ENCODE peak calls at places on chromosomes 4 and X, in five cellular contexts. F is neuronal stem cell, B is mesenchymal stem cell, A is H9, W is H1. Z is an unnamed sample.

GRCh38 chr4:25503779-25504178 is 126.7 kb downstream of the ANAPC4 start:
- DNase-seq in F (no peak), A (no peak), B (no peak), W (no peak), Z (no peak)

GRCh38 chrX:66012094-66012534 is 27.8 kb downstream of the VSIG4 start:
- DNase-seq in F (no peak), A (no peak), B (no peak), W (no peak), Z (no peak)

GRCh38 chrX:109934434-109934833 is 68.5 kb upstream of the TMEM164 start:
- DNase-seq in B (peak; percentile 63), A (no peak), W (no peak), F (no peak), Z (no peak)

GRCh38 chr4:680931-681645 is 6.7 kb downstream of the MYL5 start:
- DNase-seq in W (peak; percentile 75), F (no peak), A (peak; percentile 77), B (peak; percentile 70), Z (peak; percentile 48)

GRCh38 chr4:86031927-86032326 is 327.9 kb downstream of the MAPK10 start:
- DNase-seq in F (no peak), B (no peak), A (no peak), W (no peak), Z (peak; percentile 11)

GRCh38 chr4:31045151-31045550 is 325.0 kb downstream of the PCDH7 start:
- DNase-seq in F (no peak), B (no peak), W (no peak), A (no peak), Z (no peak)

GRCh38 chr4:17517664-17518063 is 2.7 kb downstream of the CLRN2 start:
- DNase-seq in B (no peak), A (no peak), F (no peak), W (no peak), Z (no peak)

GRCh38 chr4:150999091-150999490 is 16.0 kb downstream of the LRBA start:
- DNase-seq in A (no peak), W (no peak), B (no peak), F (no peak), Z (no peak)

GRCh38 chrX:119870626-119871131 is 854 bp downstream of the RNF113A start:
- DNase-seq in A (no peak), F (no peak), W (no peak), B (peak; percentile 58), Z (peak; percentile 29)

GRCh38 chr4:40264995-40265909 is 68.4 kb downstream of the RHOH start:
- DNase-seq in B (peak; percentile 74), A (no peak), W (no peak), F (no peak), Z (peak; percentile 77)

GRCh38 chr4:78922207-78922606 is 17.0 kb downstream of the PAQR3 start:
- DNase-seq in W (no peak), F (no peak), A (no peak), B (peak; percentile 55), Z (no peak)

GRCh38 chr4:2689825-2690700 is 66.1 kb downstream of the TNIP2 start:
- DNase-seq in B (no peak), W (no peak), A (no peak), F (no peak), Z (no peak)

GRCh38 chr4:24730256-24731001 is 64.9 kb upstream of the SOD3 start:
- DNase-seq in F (no peak), B (no peak), A (no peak), W (peak; percentile 40), Z (no peak)

GRCh38 chr4:152937280-152937534 is 1.1 kb downstream of the FHDC1 start:
- DNase-seq in B (no peak), A (no peak), F (no peak), W (no peak), Z (no peak)

GRCh38 chr4:3184725-3185124 is 64.2 kb upstream of the MSANTD1 start:
- DNase-seq in B (no peak), W (no peak), F (no peak), A (no peak), Z (no peak)

GRCh38 chr4:56129431-56129861 is 180.7 kb downstream of the CEP135 start:
- DNase-seq in W (peak; percentile 72), B (no peak), F (no peak), A (peak; percentile 77), Z (peak; percentile 83)

GRCh38 chrX:72372735-72373134 is 67.0 kb upstream of the CITED1 start:
- DNase-seq in A (no peak), B (no peak), W (no peak), F (no peak), Z (no peak)

GRCh38 chr4:10983274-10983673 is 298.7 kb upstream of the CLNK start:
- DNase-seq in B (no peak), F (no peak), A (no peak), W (no peak), Z (no peak)

GRCh38 chrX:148441387-148441786 is 59.0 kb upstream of the AFF2 start:
- DNase-seq in W (peak; percentile 47), A (peak; percentile 72), F (no peak), B (no peak), Z (no peak)

GRCh38 chr4:147492761-147493160 is 11.9 kb downstream of the EDNRA start:
- DNase-seq in W (no peak), A (no peak), F (no peak), B (peak; percentile 94), Z (no peak)

GRCh38 chr4:47531241-47531953 is 46.3 kb downstream of the ATP10D start:
- DNase-seq in W (no peak), B (peak; percentile 83), A (no peak), F (peak; percentile 21), Z (peak; percentile 35)

GRCh38 chrX:85988353-85988752 is 59.0 kb downstream of the CHM start:
- DNase-seq in A (no peak), F (no peak), W (no peak), B (no peak), Z (no peak)

GRCh38 chr4:138540056-138540800 is 298.1 kb upstream of the SLC7A11 start:
- DNase-seq in W (no peak), F (no peak), A (no peak), B (peak; percentile 33), Z (no peak)

GRCh38 chr4:142331646-142332045 is 514.5 kb downstream of the INPP4B start:
- DNase-seq in F (no peak), B (peak; percentile 47), A (no peak), W (no peak), Z (no peak)

GRCh38 chr4:46656071-46656470 is 253.0 kb downstream of the COX7B2 start:
- DNase-seq in W (no peak), F (no peak), A (no peak), B (no peak), Z (no peak)

GRCh38 chr4:172270421-172270820 is 457.2 kb downstream of the GALNTL6 start:
- DNase-seq in B (no peak), F (no peak), W (no peak), A (no peak), Z (no peak)

GRCh38 chr4:139857021-139857420 is 191.4 kb downstream of the MGST2 start:
- DNase-seq in F (peak; percentile 72), W (no peak), A (no peak), B (peak; percentile 63), Z (no peak)

GRCh38 chrX:7146703-7147430 is 645 bp upstream of the STS start:
- DNase-seq in B (peak; percentile 19), A (peak; percentile 27), W (no peak), F (no peak), Z (peak; percentile 64)

GRCh38 chr4:112279882-112280315 is 5.8 kb downstream of the TIFA start:
- DNase-seq in A (no peak), B (no peak), W (no peak), F (no peak), Z (peak; percentile 46)

GRCh38 chrX:102966701-102967100 is 29.6 kb downstream of the RAB40AL start:
- DNase-seq in A (no peak), W (no peak), F (no peak), B (no peak), Z (no peak)

GRCh38 chr4:2480649-2481048 is 11.7 kb downstream of the RNF4 start:
- DNase-seq in B (no peak), W (no peak), A (no peak), F (no peak), Z (no peak)

GRCh38 chrX:96984538-96984937 is 100.8 kb downstream of the RPA4 start:
- DNase-seq in A (no peak), B (no peak), F (no peak), W (no peak), Z (no peak)

GRCh38 chr4:60648774-60649173 is 551.4 kb upstream of the ADGRL3 start:
- DNase-seq in W (no peak), F (no peak), B (no peak), A (no peak), Z (peak; percentile 63)

GRCh38 chrX:117973175-117974075 is 143.2 kb downstream of the KLHL13 start:
- DNase-seq in B (no peak), A (no peak), W (no peak), F (no peak), Z (peak; percentile 19)

GRCh38 chr4:88672987-88673386 is 24.6 kb downstream of the NAP1L5 start:
- DNase-seq in A (peak; percentile 44), B (peak; percentile 47), F (no peak), W (peak; percentile 55), Z (peak; percentile 54)

GRCh38 chr4:72564184-72564583 is 4.8 kb downstream of the ADAMTS3 start:
- DNase-seq in F (no peak), W (no peak), A (no peak), B (peak; percentile 52), Z (peak; percentile 82)

GRCh38 chr4:11495291-11495690 is 66.6 kb upstream of the HS3ST1 start:
- DNase-seq in B (no peak), W (no peak), F (no peak), A (no peak), Z (peak; percentile 22)

GRCh38 chr4:81404294-81404693 is 67.4 kb downstream of the RASGEF1B start:
- DNase-seq in A (no peak), W (no peak), F (no peak), B (no peak), Z (no peak)

GRCh38 chr4:7832331-7832730 is 107.3 kb downstream of the AFAP1 start:
- DNase-seq in B (no peak), W (no peak), F (no peak), A (no peak), Z (no peak)
- H3K14ac ChIP-seq in B (no peak overlapping the region), W (no peak overlapping the region), F (no peak overlapping the region), A (no peak overlapping the region), Z (no peak overlapping the region)

GRCh38 chr4:108486046-108486445 is 134.3 kb upstream of the RPL34 start:
- DNase-seq in B (no peak), A (no peak), F (no peak), W (no peak), Z (no peak)
- H2BK12ac ChIP-seq in B (no peak overlapping the region), A (no peak overlapping the region), F (no peak overlapping the region), W (no peak overlapping the region), Z (no peak overlapping the region)

GRCh38 chr4:168884251-168885124 is 125.6 kb downstream of the CBR4 start:
- DNase-seq in F (no peak), A (no peak), W (no peak), B (peak; percentile 51), Z (peak; percentile 42)
- H3K14ac ChIP-seq in F (no peak overlapping the region), A (no peak overlapping the region), W (no peak overlapping the region), B (no peak overlapping the region), Z (peak overlapping the region; percentile 77)

GRCh38 chrX:153731117-153731844 is 6.6 kb downstream of the ABCD1 start:
- DNase-seq in A (no peak), B (no peak), W (no peak), F (no peak), Z (peak; percentile 29)
- H2BK12ac ChIP-seq in A (no peak overlapping the region), B (no peak overlapping the region), W (no peak overlapping the region), F (no peak overlapping the region), Z (no peak overlapping the region)

GRCh38 chr4:122635205-122635604 is 14.3 kb upstream of the IL21 start:
- DNase-seq in F (no peak), W (no peak), A (no peak), B (no peak), Z (no peak)
- H3K14ac ChIP-seq in F (no peak overlapping the region), W (no peak overlapping the region), A (no peak overlapping the region), B (no peak overlapping the region), Z (no peak overlapping the region)